ENCODE peak calls at places on chromosomes 2 and 18, in six cellular contexts. I is mesendoderm, P is gastrocnemius medialis, H is foreskin keratinocyte, Q is neuronal stem cell, V is endothelial cell of umbilical vein. S is an unnamed sample.
A peak's percentile ranks its signal among the peaks of the same experiment; 100 is the strongest.

GRCh38 chr2:217928324-217929293 is 74.2 kb downstream of the TNS1 start:
- DNase-seq in I (no peak), P (no peak), H (no peak), Q (no peak), V (peak; percentile 33), S (no peak)

GRCh38 chr2:172865422-172865821 is 129.8 kb downstream of the RAPGEF4 start:
- DNase-seq in I (peak; percentile 29), P (no peak), H (no peak), Q (no peak), V (no peak), S (no peak)

GRCh38 chr2:240339411-240340360 is 95.8 kb upstream of the GPC1 start:
- DNase-seq in I (no peak), P (no peak), H (no peak), Q (no peak), V (no peak), S (no peak)

GRCh38 chr2:12014088-12014960 is 267.9 kb downstream of the LPIN1 start:
- DNase-seq in I (no peak), P (no peak), H (no peak), Q (no peak), V (no peak), S (no peak)

GRCh38 chr2:135985826-135986393 is 484 bp upstream of the DARS1 start:
- DNase-seq in I (no peak), P (peak; percentile 23), H (no peak), Q (no peak), V (no peak), S (no peak)

GRCh38 chr2:29239209-29239960 is 124.2 kb downstream of the CLIP4 start:
- DNase-seq in I (peak; percentile 42), P (no peak), H (no peak), Q (no peak), V (no peak), S (no peak)

GRCh38 chr2:206230060-206230890 is 44.2 kb upstream of the ZDBF2 start:
- DNase-seq in I (peak; percentile 84), P (no peak), H (peak; percentile 72), Q (peak; percentile 48), V (no peak), S (peak; percentile 40)

GRCh38 chr18:12751891-12752290 is 49.0 kb downstream of the PSMG2 start:
- DNase-seq in I (no peak), P (no peak), H (no peak), Q (no peak), V (no peak), S (no peak)

GRCh38 chr2:74849228-74849892 is 15.4 kb downstream of the HK2 start:
- DNase-seq in I (peak; percentile 17), P (no peak), H (peak; percentile 63), Q (no peak), V (peak; percentile 44), S (no peak)

DNA sequence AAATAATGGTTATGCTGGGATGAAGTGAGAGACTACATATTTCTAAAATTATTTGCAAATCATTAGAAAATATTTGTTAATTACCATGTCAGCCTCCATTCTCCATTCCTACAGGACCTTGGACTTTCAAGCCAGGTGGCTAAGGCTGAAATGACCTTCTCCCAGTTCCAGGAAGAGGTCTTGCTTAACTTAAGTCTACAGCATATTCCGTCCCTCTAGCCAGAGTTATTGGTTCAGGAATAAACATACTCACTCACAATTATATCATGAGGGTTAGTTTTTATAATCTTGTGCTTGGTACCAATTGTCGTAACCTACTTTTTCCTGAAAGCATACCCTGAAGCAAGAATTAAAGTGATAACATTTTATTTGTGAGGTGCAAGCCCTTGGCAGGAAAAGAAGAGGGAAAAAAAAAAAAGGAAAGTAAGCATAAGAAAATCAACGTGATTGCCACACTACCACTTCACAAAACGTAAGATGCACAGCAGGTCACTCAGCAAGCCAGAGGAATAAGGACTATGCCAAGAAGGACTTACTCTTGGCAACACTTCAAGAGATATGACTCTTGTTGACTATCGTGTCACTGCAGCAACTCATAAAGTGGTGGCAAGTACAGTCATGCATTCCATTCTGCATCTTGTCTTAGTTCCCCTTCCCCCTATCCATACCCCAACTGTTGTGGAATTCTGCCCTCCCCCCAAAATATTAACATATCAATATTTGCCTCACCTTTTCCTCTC is 479.1 kb downstream of the MBD2 start:
- DNase-seq in I (no peak), P (no peak), H (peak; percentile 47), Q (no peak), V (no peak), S (peak; percentile 60)
- H3K27ac ChIP-seq in I (no peak overlapping the region), P (no peak overlapping the region), H (no peak overlapping the region), Q (no peak overlapping the region), V (no peak overlapping the region), S (peak overlapping the region; percentile 67)

DNA sequence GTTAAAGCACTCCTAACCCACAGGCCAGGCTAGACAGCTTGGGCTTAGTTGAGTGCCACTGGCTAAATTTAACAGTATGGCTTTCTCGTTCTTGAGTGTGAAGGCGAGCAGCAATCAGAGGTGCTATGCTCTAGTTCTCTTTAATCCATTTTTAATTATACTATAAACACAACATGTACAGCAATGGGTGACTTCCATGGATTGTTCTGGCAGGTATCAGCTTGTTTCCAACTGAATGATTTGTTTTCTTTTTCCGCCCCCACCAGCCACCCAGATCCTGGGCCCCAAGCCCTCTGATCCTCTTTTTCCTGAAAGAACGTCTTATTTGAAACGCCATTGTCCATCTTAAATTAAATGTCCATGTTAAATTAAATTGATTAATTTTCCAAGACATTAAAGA is 244.8 kb downstream of the IKZF2 start:
- DNase-seq in I (no peak), P (no peak), H (no peak), Q (no peak), V (no peak), S (no peak)
- H3K27ac ChIP-seq in I (no peak overlapping the region), P (no peak overlapping the region), H (peak overlapping the region; percentile 77), Q (peak overlapping the region; percentile 78), V (no peak overlapping the region), S (peak overlapping the region; percentile 97)

GRCh38 chr18:7728297-7728696 is 161.2 kb downstream of the PTPRM start:
- DNase-seq in I (peak; percentile 66), P (no peak), H (no peak), Q (no peak), V (no peak), S (no peak)
- H3K27ac ChIP-seq in I (no peak overlapping the region), P (no peak overlapping the region), H (no peak overlapping the region), Q (no peak overlapping the region), V (no peak overlapping the region), S (no peak overlapping the region)

DNA sequence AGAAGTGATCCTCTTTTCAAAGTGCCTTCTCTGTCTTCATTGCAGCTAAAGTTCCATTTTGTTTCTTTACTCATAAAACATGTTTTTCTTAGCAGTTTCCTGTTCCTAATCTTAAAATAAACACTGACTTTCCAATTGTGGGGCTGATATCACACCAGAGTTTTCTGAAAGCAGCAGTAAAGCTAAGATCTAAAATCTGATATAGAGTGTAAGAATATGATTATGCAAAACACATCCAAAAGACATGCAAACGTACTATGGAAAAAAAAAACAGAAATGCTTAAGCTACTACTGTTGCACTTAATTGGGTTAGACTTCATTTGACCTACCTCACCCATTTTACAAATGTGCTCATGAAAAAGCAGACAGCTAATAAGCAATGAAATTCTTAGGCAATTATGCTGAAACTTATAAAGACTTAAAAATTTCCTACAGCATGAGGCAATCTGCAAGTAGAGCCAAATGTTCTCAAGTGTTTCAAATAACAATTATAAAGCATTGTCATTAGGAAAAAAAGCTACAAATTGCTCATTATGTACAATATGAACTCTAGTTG is 10.5 kb downstream of the CYTIP start:
- DNase-seq in I (no peak), P (no peak), H (no peak), Q (no peak), V (peak; percentile 63), S (no peak)
- H3K27ac ChIP-seq in I (no peak overlapping the region), P (no peak overlapping the region), H (no peak overlapping the region), Q (no peak overlapping the region), V (no peak overlapping the region), S (no peak overlapping the region)

GRCh38 chr18:46252754-46253153 is 148.6 kb downstream of the HAUS1 start:
- DNase-seq in I (no peak), P (no peak), H (no peak), Q (no peak), V (no peak), S (no peak)
- H3K27ac ChIP-seq in I (no peak overlapping the region), P (no peak overlapping the region), H (no peak overlapping the region), Q (no peak overlapping the region), V (no peak overlapping the region), S (peak overlapping the region; percentile 36)

DNA sequence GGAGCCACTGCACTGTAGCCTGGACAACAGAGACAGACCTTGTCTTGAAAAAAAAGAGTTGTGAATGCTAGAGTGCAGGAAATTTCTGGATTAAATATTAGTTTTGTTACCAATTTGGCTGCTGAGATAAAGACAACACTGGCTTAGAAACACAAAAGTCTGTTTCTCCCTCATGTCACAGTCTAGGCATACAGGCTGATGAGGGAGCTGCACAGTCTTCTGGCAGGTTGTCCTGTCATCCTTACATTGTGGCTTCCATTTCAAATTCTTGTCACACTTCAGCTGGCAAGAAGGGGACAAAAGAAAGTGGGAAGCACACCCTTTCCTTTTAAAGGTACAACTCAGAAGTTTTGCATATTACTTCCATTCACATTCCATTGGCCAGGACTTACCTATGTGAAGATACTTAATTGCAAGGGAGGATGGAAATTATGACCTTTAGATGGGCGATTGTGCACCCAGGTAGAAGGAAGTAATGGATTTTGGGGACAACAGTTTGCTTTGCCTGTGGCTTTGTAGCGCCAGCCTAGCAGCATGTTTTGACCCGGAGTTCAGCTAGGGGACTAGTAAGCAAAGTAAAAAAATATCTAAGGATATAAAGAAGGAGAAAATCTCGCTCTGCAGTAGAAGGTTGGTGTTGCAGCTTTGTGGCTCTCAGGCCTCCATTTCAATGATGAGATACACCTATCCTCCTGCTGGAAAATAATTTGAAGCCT is 55.9 kb downstream of the SPATS2L start:
- DNase-seq in I (no peak), P (no peak), H (no peak), Q (no peak), V (no peak), S (no peak)
- H3K27ac ChIP-seq in I (no peak overlapping the region), P (no peak overlapping the region), H (no peak overlapping the region), Q (no peak overlapping the region), V (no peak overlapping the region), S (no peak overlapping the region)

GRCh38 chr2:224507789-224508188 is 77.4 kb downstream of the CUL3 start:
- DNase-seq in I (no peak), P (no peak), H (no peak), Q (no peak), V (no peak), S (no peak)
- H3K27ac ChIP-seq in I (no peak overlapping the region), P (no peak overlapping the region), H (no peak overlapping the region), Q (no peak overlapping the region), V (no peak overlapping the region), S (no peak overlapping the region)